ENCODE peak calls at places on chromosomes 2 and 18, in seven cellular contexts. One of them, this sample, is unnamed.

GRCh38 chr2:198127627-198128026 is 323.2 kb downstream of the PLCL1 start:
- DNase-seq in thoracic aorta: no peak
- DNase-seq in hepatocyte: peak
- DNase-seq in gastrocnemius medialis: peak
- DNase-seq in GM23248: peak
- DNase-seq in pancreas: peak
- DNase-seq in transverse colon: peak
- DNase-seq in this sample: peak

GRCh38 chr2:44549856-44550255 is 188.1 kb downstream of the CAMKMT start:
- DNase-seq in thoracic aorta: no peak
- DNase-seq in hepatocyte: no peak
- DNase-seq in gastrocnemius medialis: no peak
- DNase-seq in GM23248: peak
- DNase-seq in pancreas: no peak
- DNase-seq in transverse colon: no peak
- DNase-seq in this sample: no peak

GRCh38 chr2:196925768-196926561 is 542 bp downstream of the PGAP1 start:
- DNase-seq in thoracic aorta: no peak
- DNase-seq in hepatocyte: peak
- DNase-seq in gastrocnemius medialis: peak
- DNase-seq in GM23248: peak
- DNase-seq in pancreas: peak
- DNase-seq in transverse colon: peak
- DNase-seq in this sample: no peak

GRCh38 chr2:134271758-134272157 is 17.9 kb downstream of the MGAT5 start:
- DNase-seq in thoracic aorta: no peak
- DNase-seq in hepatocyte: no peak
- DNase-seq in gastrocnemius medialis: no peak
- DNase-seq in GM23248: no peak
- DNase-seq in pancreas: no peak
- DNase-seq in transverse colon: no peak
- DNase-seq in this sample: no peak

GRCh38 chr2:36343601-36344000 is 12.0 kb upstream of the CRIM1 start:
- DNase-seq in thoracic aorta: no peak
- DNase-seq in hepatocyte: no peak
- DNase-seq in gastrocnemius medialis: no peak
- DNase-seq in GM23248: peak
- DNase-seq in pancreas: no peak
- DNase-seq in transverse colon: no peak
- DNase-seq in this sample: no peak

GRCh38 chr2:38656866-38657265 is 9.0 kb upstream of the GALM start:
- DNase-seq in thoracic aorta: no peak
- DNase-seq in hepatocyte: no peak
- DNase-seq in gastrocnemius medialis: no peak
- DNase-seq in GM23248: no peak
- DNase-seq in pancreas: no peak
- DNase-seq in transverse colon: no peak
- DNase-seq in this sample: no peak

GRCh38 chr2:9950521-9951271 is 797 bp upstream of the GRHL1 start:
- DNase-seq in thoracic aorta: no peak
- DNase-seq in hepatocyte: peak
- DNase-seq in gastrocnemius medialis: peak
- DNase-seq in GM23248: peak
- DNase-seq in pancreas: peak
- DNase-seq in transverse colon: peak
- DNase-seq in this sample: peak

GRCh38 chr18:43978174-43978573 is 700.9 kb upstream of the SYT4 start:
- DNase-seq in thoracic aorta: no peak
- DNase-seq in hepatocyte: peak
- DNase-seq in gastrocnemius medialis: no peak
- DNase-seq in GM23248: no peak
- DNase-seq in pancreas: no peak
- DNase-seq in transverse colon: no peak
- DNase-seq in this sample: no peak

GRCh38 chr2:96143848-96144480 is 1.3 kb downstream of the DUSP2 start:
- DNase-seq in thoracic aorta: no peak
- DNase-seq in hepatocyte: no peak
- DNase-seq in gastrocnemius medialis: no peak
- DNase-seq in GM23248: no peak
- DNase-seq in pancreas: peak
- DNase-seq in transverse colon: peak
- DNase-seq in this sample: peak

GRCh38 chr2:45497355-45497754 is 113.7 kb downstream of the SRBD1 start:
- DNase-seq in thoracic aorta: no peak
- DNase-seq in hepatocyte: peak
- DNase-seq in gastrocnemius medialis: no peak
- DNase-seq in GM23248: peak
- DNase-seq in pancreas: no peak
- DNase-seq in transverse colon: no peak
- DNase-seq in this sample: no peak

GRCh38 chr2:147679664-147680502 is 164.9 kb upstream of the ACVR2A start:
- DNase-seq in thoracic aorta: no peak
- DNase-seq in hepatocyte: no peak
- DNase-seq in gastrocnemius medialis: no peak
- DNase-seq in GM23248: no peak
- DNase-seq in pancreas: no peak
- DNase-seq in transverse colon: no peak
- DNase-seq in this sample: no peak

GRCh38 chr2:221572821-221573429 is 821 bp upstream of the EPHA4 start:
- DNase-seq in thoracic aorta: no peak
- DNase-seq in hepatocyte: peak
- DNase-seq in gastrocnemius medialis: peak
- DNase-seq in GM23248: peak
- DNase-seq in pancreas: peak
- DNase-seq in transverse colon: peak
- DNase-seq in this sample: peak

GRCh38 chr2:118510807-118511206 is 336.6 kb downstream of the EN1 start:
- DNase-seq in thoracic aorta: no peak
- DNase-seq in hepatocyte: no peak
- DNase-seq in gastrocnemius medialis: no peak
- DNase-seq in GM23248: no peak
- DNase-seq in pancreas: no peak
- DNase-seq in transverse colon: no peak
- DNase-seq in this sample: no peak

GRCh38 chr2:85250045-85250444 is 77.7 kb downstream of the TGOLN2 start:
- DNase-seq in thoracic aorta: no peak
- DNase-seq in hepatocyte: no peak
- DNase-seq in gastrocnemius medialis: no peak
- DNase-seq in GM23248: peak
- DNase-seq in pancreas: no peak
- DNase-seq in transverse colon: no peak
- DNase-seq in this sample: no peak

DNA sequence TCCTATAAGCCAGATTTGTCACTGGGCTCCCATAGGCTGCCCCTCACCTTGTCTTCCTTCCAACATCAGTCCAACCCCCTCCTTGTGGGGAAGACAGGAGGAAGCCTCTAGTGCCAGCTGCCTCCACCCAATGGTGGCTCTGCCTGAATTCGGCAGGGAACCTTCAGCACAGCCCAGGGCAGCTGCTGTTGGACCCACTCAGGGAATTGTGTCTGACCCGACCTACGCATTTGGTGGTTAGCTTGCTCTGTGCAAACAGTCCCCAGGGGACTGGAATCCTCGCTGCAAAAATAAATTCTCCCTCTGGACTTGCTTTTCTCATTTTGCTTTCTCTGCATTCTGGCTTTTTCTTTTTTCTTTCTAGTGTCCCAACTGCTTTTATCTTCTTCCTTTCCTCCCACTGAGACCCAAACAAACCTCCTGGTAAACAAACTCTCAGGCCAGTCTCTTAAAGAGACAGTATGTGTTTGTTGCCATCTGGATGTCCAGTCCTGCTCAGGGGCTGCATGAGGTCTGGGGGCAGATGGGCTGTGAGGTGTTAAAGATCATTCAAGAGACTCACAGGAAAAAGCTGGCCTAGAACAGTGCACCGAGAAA is 137.7 kb upstream of the HAAO start:
- DNase-seq in thoracic aorta: no peak
- DNase-seq in hepatocyte: no peak
- DNase-seq in gastrocnemius medialis: no peak
- DNase-seq in GM23248: peak
- DNase-seq in pancreas: no peak
- DNase-seq in transverse colon: no peak
- DNase-seq in this sample: no peak
- H3K4me3 ChIP-seq in thoracic aorta: no peak
- H3K4me3 ChIP-seq in hepatocyte: no peak
- H3K4me3 ChIP-seq in gastrocnemius medialis: no peak
- H3K4me3 ChIP-seq in GM23248: no peak
- H3K4me3 ChIP-seq in pancreas: no peak
- H3K4me3 ChIP-seq in transverse colon: no peak
- H3K4me3 ChIP-seq in this sample: no peak

DNA sequence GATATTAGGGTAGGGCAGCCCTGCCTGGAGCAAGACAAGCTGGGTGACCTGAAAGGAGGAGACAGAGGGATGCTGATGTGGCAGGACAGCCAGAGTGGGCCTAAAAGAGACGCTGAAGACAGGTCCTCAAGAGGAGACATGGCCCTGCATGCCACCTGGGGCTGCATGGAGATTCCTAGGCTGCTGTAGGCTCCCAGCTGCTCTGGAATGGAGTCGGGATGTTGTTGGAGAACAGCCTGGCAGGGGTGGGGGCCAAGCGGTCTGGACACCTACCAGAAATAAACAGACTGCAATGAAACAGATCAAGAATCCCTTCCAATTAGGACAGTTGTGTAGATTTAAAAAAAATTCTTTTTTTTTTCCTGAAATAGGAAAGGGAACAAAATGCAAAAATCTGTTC is 97.8 kb upstream of the NPAS2 start:
- DNase-seq in thoracic aorta: no peak
- DNase-seq in hepatocyte: no peak
- DNase-seq in gastrocnemius medialis: no peak
- DNase-seq in GM23248: no peak
- DNase-seq in pancreas: no peak
- DNase-seq in transverse colon: no peak
- DNase-seq in this sample: no peak
- H3K27ac ChIP-seq in thoracic aorta: no peak
- H3K27ac ChIP-seq in hepatocyte: no peak
- H3K27ac ChIP-seq in gastrocnemius medialis: no peak
- H3K27ac ChIP-seq in GM23248: no peak
- H3K27ac ChIP-seq in pancreas: no peak
- H3K27ac ChIP-seq in transverse colon: no peak
- H3K27ac ChIP-seq in this sample: no peak

GRCh38 chr18:27824841-27825720 is 351.8 kb downstream of the CDH2 start:
- DNase-seq in thoracic aorta: no peak
- DNase-seq in hepatocyte: no peak
- DNase-seq in gastrocnemius medialis: no peak
- DNase-seq in GM23248: no peak
- DNase-seq in pancreas: no peak
- DNase-seq in transverse colon: no peak
- DNase-seq in this sample: no peak
- H3K4me3 ChIP-seq in thoracic aorta: no peak
- H3K4me3 ChIP-seq in hepatocyte: no peak
- H3K4me3 ChIP-seq in gastrocnemius medialis: no peak
- H3K4me3 ChIP-seq in GM23248: no peak
- H3K4me3 ChIP-seq in pancreas: no peak
- H3K4me3 ChIP-seq in transverse colon: no peak
- H3K4me3 ChIP-seq in this sample: no peak

DNA sequence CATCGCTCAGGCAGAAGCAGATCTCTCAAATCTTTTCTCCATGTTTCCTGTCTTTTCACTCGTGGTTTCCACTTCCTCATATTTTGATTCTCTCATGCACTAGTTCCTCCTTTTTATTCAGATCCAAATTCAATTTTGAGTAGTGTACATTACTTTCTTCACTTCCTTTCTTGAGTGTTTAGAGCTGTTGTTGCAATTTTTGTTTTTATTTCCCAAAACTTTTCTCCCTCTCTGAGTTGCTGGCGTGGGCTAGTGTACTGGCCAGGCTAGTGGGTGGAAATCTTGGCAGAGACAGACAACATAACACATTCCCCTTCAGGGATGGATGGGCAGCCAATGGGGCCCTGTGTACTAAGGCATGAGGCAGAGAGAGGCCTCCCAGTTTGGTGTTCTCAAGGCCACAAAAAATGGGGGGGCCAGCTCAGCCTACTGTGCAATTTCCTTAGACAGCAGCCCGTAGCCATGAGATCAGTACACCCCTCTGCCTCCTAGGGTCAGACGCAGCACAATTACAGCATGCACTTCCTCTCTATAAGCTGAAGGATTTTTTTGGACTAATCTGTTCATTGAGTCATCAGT is 145.1 kb upstream of the PID1 start:
- DNase-seq in thoracic aorta: peak
- DNase-seq in hepatocyte: no peak
- DNase-seq in gastrocnemius medialis: peak
- DNase-seq in GM23248: peak
- DNase-seq in pancreas: peak
- DNase-seq in transverse colon: peak
- DNase-seq in this sample: peak
- H3K27ac ChIP-seq in thoracic aorta: peak
- H3K27ac ChIP-seq in hepatocyte: no peak
- H3K27ac ChIP-seq in gastrocnemius medialis: peak
- H3K27ac ChIP-seq in GM23248: peak
- H3K27ac ChIP-seq in pancreas: no peak
- H3K27ac ChIP-seq in transverse colon: peak
- H3K27ac ChIP-seq in this sample: peak

DNA sequence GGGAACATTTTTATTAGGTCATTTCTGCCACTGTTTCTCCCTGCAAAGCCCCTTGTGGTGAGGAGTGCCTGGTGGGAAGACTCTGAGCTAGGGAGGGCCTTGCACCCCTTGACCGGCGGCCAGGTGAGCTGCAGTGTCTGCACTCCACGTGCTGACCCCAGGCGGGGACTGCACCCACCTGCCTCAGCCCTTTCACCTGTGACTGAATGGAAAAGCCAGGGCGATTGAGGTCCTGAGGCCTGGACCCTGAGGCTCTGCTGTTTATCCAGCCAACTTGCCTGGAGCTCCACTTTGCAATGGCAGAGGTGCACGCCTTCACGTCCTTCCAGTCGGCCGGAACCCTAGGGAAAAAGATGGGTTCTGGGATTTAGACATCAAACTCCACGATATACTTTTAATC is 53.1 kb downstream of the TMEM18 start:
- DNase-seq in thoracic aorta: no peak
- DNase-seq in hepatocyte: no peak
- DNase-seq in gastrocnemius medialis: no peak
- DNase-seq in GM23248: no peak
- DNase-seq in pancreas: no peak
- DNase-seq in transverse colon: no peak
- DNase-seq in this sample: no peak
- H3K4me3 ChIP-seq in thoracic aorta: no peak
- H3K4me3 ChIP-seq in hepatocyte: no peak
- H3K4me3 ChIP-seq in gastrocnemius medialis: no peak
- H3K4me3 ChIP-seq in GM23248: no peak
- H3K4me3 ChIP-seq in pancreas: no peak
- H3K4me3 ChIP-seq in transverse colon: no peak
- H3K4me3 ChIP-seq in this sample: no peak